ENCODE peak calls at places on chromosome 1, in ten cellular contexts. Q is brain microvascular endothelial cell, D is EL, E is cerebellum, C is progenitor cell of endocrine pancreas, U is iris pigment epithelial cell, X is amniotic stem cell, P is Calu3, L is GM13977, J is KG1. S is an unnamed sample.

GRCh38 chr1:119275145-119275929 is 93.2 kb upstream of the HAO2 start:
- DNase-seq in Q (peak; percentile 66), D (peak; percentile 65), E (no peak), C (peak; percentile 19), U (peak; percentile 68), X (peak; percentile 77), P (peak; percentile 44), L (peak; percentile 34), J (peak; percentile 17), S (peak; percentile 29)

GRCh38 chr1:201713093-201713810 is 115.7 kb upstream of the IPO9 start:
- DNase-seq in Q (peak; percentile 97), D (peak; percentile 99), E (peak; percentile 38), C (no peak), U (peak; percentile 99), X (peak; percentile 98), P (peak; percentile 91), L (no peak), J (no peak), S (peak; percentile 93)

GRCh38 chr1:109652446-109652845 is 3.5 kb upstream of the GSTM4 start:
- DNase-seq in Q (no peak), D (no peak), E (no peak), C (no peak), U (no peak), X (no peak), P (no peak), L (no peak), J (no peak), S (no peak)

GRCh38 chr1:235533476-235534168 is 29.4 kb upstream of the B3GALNT2 start:
- DNase-seq in Q (no peak), D (peak; percentile 13), E (no peak), C (no peak), U (peak; percentile 8), X (no peak), P (no peak), L (no peak), J (no peak), S (no peak)

GRCh38 chr1:2372551-2373490 is 18.5 kb downstream of the MORN1 start:
- DNase-seq in Q (no peak), D (peak; percentile 63), E (no peak), C (no peak), U (no peak), X (no peak), P (no peak), L (no peak), J (no peak), S (no peak)

GRCh38 chr1:199550384-199551067 is 477.0 kb upstream of the NR5A2 start:
- DNase-seq in Q (peak; percentile 28), D (no peak), E (peak; percentile 19), C (no peak), U (peak; percentile 37), X (no peak), P (no peak), L (no peak), J (no peak), S (peak; percentile 26)

GRCh38 chr1:41238311-41239094 is 3.6 kb downstream of the SCMH1 start:
- DNase-seq in Q (no peak), D (peak; percentile 54), E (no peak), C (no peak), U (peak; percentile 42), X (no peak), P (no peak), L (no peak), J (no peak), S (no peak)

GRCh38 chr1:110948038-110948810 is 15.5 kb downstream of the LRIF1 start:
- DNase-seq in Q (peak; percentile 53), D (peak; percentile 72), E (no peak), C (no peak), U (peak; percentile 64), X (no peak), P (no peak), L (no peak), J (no peak), S (no peak)

GRCh38 chr1:30321216-30321910 is 402.0 kb downstream of the MATN1 start:
- DNase-seq in Q (no peak), D (no peak), E (no peak), C (no peak), U (no peak), X (no peak), P (no peak), L (no peak), J (no peak), S (no peak)